ENCODE peak calls at places on chromosomes 7 and 10, in five cellular contexts. Z is osteocyte; F is astrocyte of the spinal cord; O is choroid plexus epithelial cell; L is activated CD8-positive, alpha-beta T cell treated with anti-CD3 and anti-CD28 coated beads for 36 hours. Y is an unnamed sample.

GRCh38 chr10:103949728-103950127 is 17.2 kb upstream of the SLK start:
- DNase-seq in O (no peak), Z (no peak), F (no peak), L (no peak), Y (no peak)

GRCh38 chr7:137880432-137880831 is 33.7 kb upstream of the DGKI start:
- DNase-seq in F (peak), O (peak), Z (no peak), L (no peak), Y (peak)

GRCh38 chr7:92645114-92645497 is 54.9 kb upstream of the FAM133B start:
- DNase-seq in L (no peak), Z (no peak), O (no peak), F (no peak), Y (no peak)

GRCh38 chr7:140607441-140607989 is 33.1 kb downstream of the DENND2A start:
- DNase-seq in O (peak), F (peak), Z (no peak), L (no peak), Y (peak)

GRCh38 chr10:1047937-1048336 is 982 bp downstream of the IDI1 start:
- DNase-seq in L (peak), Z (no peak), F (no peak), O (no peak), Y (no peak)

GRCh38 chr10:24974978-24975377 is 22.6 kb upstream of the PRTFDC1 start:
- DNase-seq in L (no peak), Z (no peak), F (peak), O (peak), Y (peak)

GRCh38 chr10:96025566-96025965 is 17.8 kb upstream of the CCNJ start:
- DNase-seq in L (peak), Z (no peak), F (no peak), O (peak), Y (no peak)

GRCh38 chr10:79441433-79441832 is 4.0 kb downstream of the ZCCHC24 start:
- DNase-seq in O (no peak), Z (no peak), L (no peak), F (no peak), Y (no peak)

GRCh38 chr7:154473360-154473759 is 421.2 kb downstream of the DPP6 start:
- DNase-seq in Z (no peak), F (no peak), O (no peak), L (no peak), Y (no peak)

GRCh38 chr7:21108182-21108581 is 319.7 kb upstream of the SP4 start:
- DNase-seq in F (no peak), L (no peak), O (no peak), Z (no peak), Y (no peak)

GRCh38 chr7:93055543-93056107 is 62.2 kb downstream of the SAMD9 start:
- DNase-seq in F (peak), L (no peak), O (peak), Z (no peak), Y (peak)

GRCh38 chr10:113088194-113088593 is 138.1 kb downstream of the TCF7L2 start:
- DNase-seq in Z (no peak), O (no peak), L (no peak), F (no peak), Y (no peak)

GRCh38 chr10:27513451-27514191 is 9.5 kb downstream of the RAB18 start:
- DNase-seq in F (peak), Z (no peak), L (no peak), O (peak), Y (peak)

GRCh38 chr10:105207596-105207995 is 566.5 kb downstream of the SORCS3 start:
- DNase-seq in L (no peak), F (no peak), O (no peak), Z (no peak), Y (no peak)

GRCh38 chr7:35823440-35823839 is 22.6 kb downstream of the SEPTIN7 start:
- DNase-seq in F (no peak), Z (no peak), O (no peak), L (no peak), Y (no peak)
- TF ChIP-seq CTCF in F (no peak), Z (no peak), O (no peak), L (no peak), Y (no peak)

GRCh38 chr7:129939881-129940280 is 12.9 kb downstream of the UBE2H start:
- DNase-seq in L (no peak), Z (no peak), F (no peak), O (no peak), Y (no peak)
- TF ChIP-seq CTCF in L (no peak), Z (no peak), F (no peak), O (no peak), Y (no peak)

GRCh38 chr7:99837649-99838361 is 10.0 kb downstream of the CYP3A43 start:
- DNase-seq in Z (no peak), F (no peak), L (peak), O (peak), Y (no peak)
- TF ChIP-seq CTCF in Z (peak), F (peak), L (peak), O (peak), Y (no peak)

DNA sequence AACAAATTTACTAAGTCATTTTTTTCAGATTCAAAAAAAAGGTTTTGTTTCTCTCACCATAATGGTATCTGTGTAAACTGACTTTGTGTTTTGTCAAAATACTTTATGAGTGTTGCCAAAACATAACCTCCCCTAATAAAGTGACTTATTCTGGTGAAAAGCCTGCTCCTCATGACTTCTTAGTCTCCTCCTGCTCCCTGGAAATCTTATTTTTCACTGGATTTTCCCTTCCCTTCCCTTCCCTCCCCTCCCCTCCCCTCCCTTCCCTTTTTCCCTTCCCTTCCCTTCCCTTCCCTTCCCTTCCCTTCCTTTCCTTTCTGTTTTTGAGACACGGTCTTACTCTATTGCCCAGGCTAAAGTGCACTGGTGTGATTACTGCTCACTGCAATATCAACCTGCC is 650.1 kb upstream of the GHITM start:
- DNase-seq in O (no peak), L (no peak), Z (no peak), F (no peak), Y (no peak)
- TF ChIP-seq CTCF in O (no peak), L (no peak), Z (no peak), F (no peak), Y (no peak)

DNA sequence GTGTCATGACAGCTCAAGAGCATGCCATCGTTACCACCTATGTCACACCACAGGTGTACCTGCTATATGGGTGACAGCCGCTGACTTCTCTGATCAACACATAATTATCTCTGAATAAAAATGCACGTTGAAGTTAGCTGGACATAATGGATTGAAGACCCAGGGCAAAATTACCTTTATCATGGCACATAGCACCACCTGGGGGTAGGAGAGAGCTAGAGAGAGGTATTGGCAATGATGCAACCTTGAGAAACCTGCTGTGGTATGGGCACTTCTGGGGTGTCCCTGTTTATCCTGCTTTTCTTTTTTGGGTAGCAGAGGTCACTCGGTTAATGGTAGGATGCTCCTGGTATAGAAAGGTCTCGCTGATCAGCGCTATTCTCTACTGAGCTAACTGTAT is 323.3 kb downstream of the TFEC start:
- DNase-seq in L (peak), F (peak), O (peak), Z (no peak), Y (no peak)
- TF ChIP-seq CTCF in L (no peak), F (peak), O (peak), Z (peak), Y (peak)

GRCh38 chr10:99852481-99853213 is 70.2 kb downstream of the ABCC2 start:
- DNase-seq in L (no peak), Z (no peak), F (no peak), O (no peak), Y (no peak)

GRCh38 chr10:99853655-99854054 is 71.2 kb downstream of the ABCC2 start:
- DNase-seq in F (no peak), O (no peak), L (no peak), Z (no peak), Y (no peak)

GRCh38 chr10:99854860-99855259 is 72.4 kb downstream of the ABCC2 start:
- DNase-seq in O (peak), F (peak), Z (no peak), L (no peak), Y (peak)

GRCh38 chr10:99858849-99859248 is 76.4 kb downstream of the ABCC2 start:
- DNase-seq in L (no peak), Z (no peak), F (no peak), O (no peak), Y (no peak)

GRCh38 chr10:99855479-99856071 is 73.1 kb downstream of the ABCC2 start:
- DNase-seq in O (no peak), F (no peak), L (no peak), Z (no peak), Y (no peak)
- TF ChIP-seq CTCF in O (no peak), F (no peak), L (no peak), Z (no peak), Y (no peak)

DNA sequence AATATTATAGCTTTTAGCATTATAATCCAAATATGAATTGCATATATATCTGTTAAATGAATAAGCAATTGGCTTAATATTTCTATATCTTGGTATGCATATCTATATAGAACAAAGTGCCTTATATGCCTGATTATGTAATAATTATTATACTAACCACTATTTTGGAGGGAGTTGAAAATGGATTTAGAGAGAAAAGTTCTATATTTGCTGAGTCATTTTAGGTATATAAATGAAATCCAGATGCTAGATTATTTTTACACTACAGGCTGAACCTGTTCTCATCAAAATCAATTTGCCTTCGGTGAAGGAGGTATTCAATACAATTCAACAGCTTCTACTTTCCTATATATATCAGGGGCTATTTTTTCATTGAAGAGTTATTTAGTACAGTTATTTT is 276.4 kb downstream of the PCLO start:
- DNase-seq in O (no peak), L (no peak), F (no peak), Z (no peak), Y (no peak)
- TF ChIP-seq CTCF in O (no peak), L (no peak), F (no peak), Z (no peak), Y (no peak)

DNA sequence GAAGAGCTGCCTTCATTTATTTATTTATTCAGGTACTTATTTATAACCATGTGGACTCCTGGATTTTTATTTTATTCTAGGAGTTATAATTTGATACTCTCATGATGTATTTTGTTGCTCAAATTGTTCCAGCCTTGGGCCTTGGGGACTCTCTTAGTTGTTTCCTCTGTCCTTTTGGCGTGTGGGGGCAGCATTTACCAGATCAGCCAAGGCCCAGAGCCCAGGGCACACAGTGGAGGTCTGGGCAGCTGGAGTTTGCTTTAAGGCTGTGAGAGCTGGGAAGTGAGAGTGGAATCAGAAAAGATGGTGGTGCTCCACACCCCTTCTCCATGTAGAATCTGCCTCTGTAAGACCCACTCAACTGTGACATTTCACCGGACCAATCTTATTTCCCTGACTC is 398.9 kb downstream of the RPS24 start:
- DNase-seq in F (no peak), Z (no peak), L (no peak), O (peak), Y (no peak)
- TF ChIP-seq CTCF in F (no peak), Z (peak), L (no peak), O (peak), Y (peak)

Y was measured in HFFc6.